ENCODE peak calls at places on chromosomes 7 and 10, in nine cellular contexts. V is ureter; W is nephron progenitor cell; N is M059J; L is ACHN; C is activated T-helper 9 cell treated with anti-CD3 and anti-CD28 coated beads, Interleukin-2, amount 50 U/mL, for 16 hours; F is NCI-H510A treated with DMSO at 0.1 percent for 48 hours; P is naive thymus-derived CD4-positive, alpha-beta T cell; K is MCF 10A. A is an unnamed sample.

GRCh38 chr7:94395141-94396041 is 696 bp downstream of the COL1A2 start:
- DNase-seq in V (peak; percentile 62), W (peak; percentile 36), N (peak; percentile 91), L (peak; percentile 62), C (no peak), F (peak; percentile 28), P (no peak), K (peak; percentile 81), A (peak; percentile 43)

GRCh38 chr10:80206277-80206655 is 929 bp upstream of the ANXA11 start:
- DNase-seq in V (no peak), W (no peak), N (no peak), L (no peak), C (no peak), F (no peak), P (no peak), K (no peak), A (no peak)

GRCh38 chr10:51405580-51406367 is 293.6 kb downstream of the CSTF2T start:
- DNase-seq in V (no peak), W (no peak), N (peak; percentile 20), L (no peak), C (no peak), F (no peak), P (no peak), K (peak; percentile 55), A (no peak)

GRCh38 chr10:109665321-109665720 is 258.0 kb downstream of the XPNPEP1 start:
- DNase-seq in V (no peak), W (no peak), N (no peak), L (no peak), C (no peak), F (no peak), P (no peak), K (peak; percentile 5), A (no peak)

GRCh38 chr10:85362401-85362800 is 1004.2 kb downstream of the GRID1 start:
- DNase-seq in V (no peak), W (no peak), N (no peak), L (no peak), C (no peak), F (no peak), P (no peak), K (no peak), A (no peak)

GRCh38 chr7:67392596-67393438 is 396.2 kb downstream of the TYW1 start:
- DNase-seq in V (no peak), W (no peak), N (no peak), L (no peak), C (no peak), F (peak; percentile 31), P (no peak), K (no peak), A (no peak)

GRCh38 chr10:10396601-10397000 is 621.1 kb upstream of the CELF2 start:
- DNase-seq in V (no peak), W (no peak), N (no peak), L (no peak), C (no peak), F (no peak), P (no peak), K (no peak), A (no peak)

GRCh38 chr7:30331338-30331737 is 46.9 kb downstream of the ZNRF2 start:
- DNase-seq in V (no peak), W (no peak), N (peak; percentile 32), L (no peak), C (no peak), F (no peak), P (no peak), K (peak; percentile 49), A (no peak)

A was measured in HL-60.